ENCODE peak calls at places on chromosome 18, in seven cellular contexts. D is B cell, V is coronary artery, Q is fibroblast of lung, K is GM10248, L is nephron progenitor cell, R is PC-9. I is an unnamed sample.

GRCh38 chr18:27948981-27949380 is 227.9 kb downstream of the CDH2 start:
- DNase-seq in Q (peak), V (no peak), L (no peak), D (no peak), R (no peak), K (no peak), I (no peak)

GRCh38 chr18:35547008-35547605 is 34.4 kb upstream of the GALNT1 start:
- DNase-seq in K (no peak), L (no peak), V (no peak), R (no peak), Q (no peak), D (no peak), I (no peak)

GRCh38 chr18:32358529-32358928 is 112.2 kb downstream of the GAREM1 start:
- DNase-seq in L (no peak), Q (no peak), K (no peak), V (no peak), D (no peak), R (no peak), I (no peak)

GRCh38 chr18:21362921-21363320 is 120.9 kb downstream of the GREB1L start:
- DNase-seq in V (no peak), R (no peak), K (no peak), L (no peak), D (no peak), Q (peak), I (no peak)

GRCh38 chr18:12656671-12657047 is 1.2 kb downstream of the SPIRE1 start:
- DNase-seq in Q (peak), K (no peak), V (no peak), R (no peak), D (no peak), L (no peak), I (no peak)

GRCh38 chr18:35071819-35072247 is 30.6 kb downstream of the MAPRE2 start:
- DNase-seq in K (no peak), D (no peak), L (no peak), Q (no peak), V (no peak), R (no peak), I (no peak)

GRCh38 chr18:40849856-40850255 is 1105.2 kb upstream of the PIK3C3 start:
- DNase-seq in V (no peak), K (no peak), D (no peak), Q (peak), L (no peak), R (no peak), I (no peak)

GRCh38 chr18:29651121-29651675 is 1391.3 kb downstream of the DSC3 start:
- DNase-seq in R (no peak), Q (peak), K (no peak), L (no peak), D (no peak), V (no peak), I (no peak)

GRCh38 chr18:10928971-10929373 is 220.4 kb downstream of the PIEZO2 start:
- DNase-seq in K (peak), R (no peak), Q (peak), V (no peak), D (no peak), L (no peak), I (no peak)

GRCh38 chr18:12295389-12296086 is 12.5 kb upstream of the TUBB6 start:
- DNase-seq in L (no peak), K (no peak), R (no peak), D (no peak), Q (peak), V (no peak), I (no peak)

GRCh38 chr18:68489018-68489792 is 225.7 kb downstream of the TMX3 start:
- DNase-seq in D (no peak), K (no peak), Q (no peak), R (no peak), L (no peak), V (no peak), I (no peak)

GRCh38 chr18:10923671-10924070 is 225.7 kb downstream of the PIEZO2 start:
- DNase-seq in Q (no peak), K (no peak), L (no peak), V (no peak), D (no peak), R (no peak), I (no peak)

GRCh38 chr18:51537487-51537886 is 340.0 kb upstream of the MEX3C start:
- DNase-seq in D (no peak), L (peak), K (no peak), Q (peak), R (no peak), V (no peak), I (no peak)

GRCh38 chr18:42048150-42048549 is 93.1 kb downstream of the PIK3C3 start:
- DNase-seq in K (no peak), R (peak), V (no peak), Q (peak), L (no peak), D (no peak), I (no peak)

GRCh38 chr18:6376433-6377229 is 38.1 kb downstream of the L3MBTL4 start:
- DNase-seq in K (no peak), D (no peak), L (no peak), R (no peak), Q (no peak), V (no peak), I (no peak)

GRCh38 chr18:51461956-51462355 is 264.5 kb upstream of the MEX3C start:
- DNase-seq in L (no peak), V (no peak), Q (peak), R (no peak), K (no peak), D (no peak), I (no peak)

GRCh38 chr18:55338955-55339662 is 248.9 kb downstream of the TCF4 start:
- DNase-seq in V (no peak), L (no peak), Q (peak), R (no peak), D (no peak), K (no peak), I (no peak)

GRCh38 chr18:45571161-45571560 is 44.1 kb upstream of the SLC14A2 start:
- DNase-seq in D (no peak), Q (no peak), K (no peak), V (no peak), R (no peak), L (no peak), I (no peak)

GRCh38 chr18:63575680-63576079 is 11.5 kb upstream of the SERPINB13 start:
- DNase-seq in D (no peak), R (peak), V (no peak), L (no peak), K (no peak), Q (no peak), I (no peak)

GRCh38 chr18:46332286-46332801 is 228.2 kb downstream of the HAUS1 start:
- DNase-seq in L (no peak), K (no peak), Q (no peak), D (no peak), V (no peak), R (no peak), I (no peak)

GRCh38 chr18:3383381-3383915 is 66.5 kb upstream of the TGIF1 start:
- DNase-seq in Q (peak), R (peak), V (no peak), D (no peak), K (no peak), L (no peak), I (no peak)

GRCh38 chr18:59954746-59955145 is 55.0 kb downstream of the PMAIP1 start:
- DNase-seq in V (no peak), R (peak), D (no peak), L (no peak), K (no peak), Q (peak), I (no peak)

GRCh38 chr18:58416704-58417683 is 211.9 kb downstream of the ALPK2 start:
- DNase-seq in Q (peak), D (no peak), L (no peak), K (no peak), R (no peak), V (no peak), I (no peak)

GRCh38 chr18:51168031-51168742 is 29.3 kb downstream of the MEX3C start:
- DNase-seq in L (no peak), Q (no peak), K (no peak), R (no peak), V (no peak), D (no peak), I (no peak)

GRCh38 chr18:21181763-21182162 is 60.3 kb upstream of the GREB1L start:
- DNase-seq in R (no peak), V (no peak), L (no peak), Q (no peak), D (no peak), K (no peak), I (no peak)

GRCh38 chr18:2538844-2539243 is 32.5 kb downstream of the METTL4 start:
- DNase-seq in Q (peak), V (no peak), L (no peak), K (no peak), D (no peak), R (no peak), I (no peak)

GRCh38 chr18:57923606-57924005 is 120.4 kb upstream of the NEDD4L start:
- DNase-seq in L (no peak), K (no peak), Q (no peak), D (no peak), R (no peak), V (no peak), I (no peak)

GRCh38 chr18:80180778-80181564 is 66.3 kb downstream of the PARD6G start:
- DNase-seq in K (no peak), R (no peak), L (no peak), Q (no peak), D (no peak), V (no peak), I (no peak)
- TF ChIP-seq CTCF in K (no peak), R (no peak), L (no peak), Q (no peak), D (no peak), V (no peak), I (no peak)

GRCh38 chr18:36829362-36830140 is 624 bp downstream of the KIAA1328 start:
- DNase-seq in D (no peak), Q (peak), L (peak), V (no peak), R (no peak), K (no peak), I (no peak)
- TF ChIP-seq CTCF in D (no peak), Q (no peak), L (no peak), V (no peak), R (no peak), K (no peak), I (no peak)

DNA sequence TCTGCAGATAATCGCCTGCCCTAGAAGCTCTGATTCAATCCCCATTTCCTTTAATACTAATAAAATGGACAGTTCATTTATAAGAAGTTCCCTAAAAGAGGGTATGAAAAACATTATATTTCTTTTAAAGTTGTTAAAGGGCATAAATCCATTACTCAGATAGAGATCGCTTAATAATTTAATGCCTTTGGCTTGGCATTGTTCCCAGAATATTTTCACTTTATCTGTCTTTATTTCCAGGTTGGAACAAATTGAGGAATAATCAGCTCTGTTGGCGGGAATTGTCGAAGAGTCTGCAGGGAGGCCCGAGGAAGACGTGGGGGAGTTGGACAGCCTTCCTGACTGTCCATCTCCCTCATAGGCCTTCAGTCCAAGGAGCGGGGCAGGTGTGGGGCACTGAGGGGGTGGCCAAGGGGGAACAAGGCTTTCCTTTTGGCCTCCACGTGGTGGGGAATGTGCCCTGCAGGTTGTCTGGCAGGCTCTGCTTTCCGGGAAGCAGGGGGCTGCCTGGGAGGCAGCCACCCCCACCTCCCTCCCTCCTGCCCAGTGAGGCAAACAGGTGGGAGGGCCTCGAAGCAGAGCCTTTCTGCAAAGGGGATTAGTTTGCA is 179.6 kb downstream of the ZBTB7C start:
- DNase-seq in V (no peak), K (no peak), L (peak), Q (no peak), R (no peak), D (no peak), I (no peak)
- TF ChIP-seq CTCF in V (no peak), K (no peak), L (no peak), Q (no peak), R (no peak), D (no peak), I (no peak)

DNA sequence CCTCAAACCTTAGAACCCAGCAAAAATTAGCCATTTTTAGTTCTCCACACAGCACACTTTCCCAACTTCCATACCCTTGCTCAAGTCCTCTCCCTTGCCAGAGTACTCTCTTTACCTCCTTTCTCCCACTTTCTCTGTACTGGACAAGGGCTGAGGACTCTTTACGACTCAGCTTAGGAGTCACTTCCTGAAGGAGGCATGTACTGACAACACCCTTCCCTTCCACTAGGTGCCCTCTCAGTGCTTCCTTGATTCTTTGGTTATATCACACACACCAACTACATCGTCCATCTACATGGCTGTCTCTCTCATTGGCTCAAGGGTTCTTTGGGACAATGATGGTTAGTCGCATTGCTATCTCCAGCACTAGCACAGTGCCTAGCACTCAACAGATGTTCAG is 5.2 kb upstream of the C18orf63 start:
- DNase-seq in K (peak), Q (peak), L (no peak), V (no peak), R (peak), D (no peak), I (no peak)
- TF ChIP-seq CTCF in K (no peak), Q (peak), L (no peak), V (no peak), R (peak), D (no peak), I (no peak)

DNA sequence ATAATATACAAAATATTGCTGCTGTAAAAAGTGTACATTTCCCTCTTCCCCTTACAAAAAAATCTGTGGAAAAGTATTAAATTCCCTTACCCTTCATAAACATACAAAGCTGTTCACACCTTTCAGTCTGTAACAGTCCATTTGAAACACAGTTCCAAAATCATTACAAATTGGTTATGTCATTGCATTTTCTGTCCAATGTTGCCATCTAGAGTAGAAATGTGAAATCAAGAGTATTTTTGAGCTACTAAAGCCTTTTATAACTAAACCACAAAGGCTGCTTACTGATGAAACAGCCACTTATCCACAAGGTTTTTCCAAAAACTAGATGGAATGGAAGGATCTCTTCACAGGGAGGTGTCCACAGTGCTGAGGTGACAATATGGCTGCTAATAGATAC is 72.5 kb downstream of the SS18 start:
- DNase-seq in K (no peak), D (no peak), Q (no peak), V (no peak), R (no peak), L (no peak), I (no peak)
- TF ChIP-seq CTCF in K (peak), D (no peak), Q (no peak), V (no peak), R (no peak), L (no peak), I (no peak)

GRCh38 chr18:22363867-22364463 is 53.8 kb downstream of the CTAGE1 start:
- DNase-seq in D (no peak), V (no peak), K (no peak), R (no peak), Q (peak), L (no peak), I (no peak)
- TF ChIP-seq CTCF in D (no peak), V (no peak), K (no peak), R (no peak), Q (peak), L (no peak), I (no peak)

DNA sequence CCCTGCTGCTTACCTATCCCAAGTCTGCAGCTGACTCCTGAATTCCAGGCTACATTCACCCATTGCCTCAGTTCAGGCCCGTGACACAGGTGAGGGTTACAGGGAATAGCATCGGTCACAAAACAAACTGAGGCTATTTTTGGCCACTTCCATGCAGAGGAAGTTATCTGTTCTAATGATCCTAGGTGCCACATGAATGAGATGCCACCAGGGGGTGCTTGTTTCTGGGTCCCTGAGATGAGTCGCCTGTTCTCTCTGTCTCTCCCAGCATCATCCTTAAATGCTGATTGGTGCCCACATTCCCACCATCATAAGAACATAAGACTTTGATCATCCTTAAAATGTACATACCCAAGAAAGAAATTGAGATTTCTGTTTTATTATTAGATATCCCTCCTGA is 119.0 kb upstream of the CELF4 start:
- DNase-seq in K (no peak), L (no peak), R (no peak), V (no peak), D (no peak), Q (no peak), I (no peak)
- TF ChIP-seq CTCF in K (no peak), L (no peak), R (no peak), V (no peak), D (no peak), Q (no peak), I (no peak)

DNA sequence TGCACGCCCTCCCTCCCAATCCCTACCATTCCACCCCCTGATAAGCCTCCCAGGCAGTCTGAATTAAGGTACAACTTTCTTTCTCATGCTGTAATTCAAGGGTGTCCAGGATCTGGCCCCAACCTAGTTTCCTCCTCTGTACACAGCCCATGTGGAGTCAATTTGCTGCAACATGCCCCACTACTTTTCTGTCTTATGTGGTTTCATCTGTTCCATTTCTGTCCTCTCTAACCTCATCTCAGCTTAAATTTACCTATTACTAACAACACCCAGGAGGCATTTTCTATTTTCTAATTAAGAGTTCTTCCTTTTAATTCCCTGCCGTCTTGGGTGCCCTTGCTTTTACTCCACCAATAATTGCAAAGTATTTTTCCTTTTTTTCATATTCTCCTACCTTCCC is 10.0 kb downstream of the PPP4R1 start:
- DNase-seq in R (no peak), K (no peak), L (no peak), V (no peak), Q (no peak), D (no peak), I (no peak)
- TF ChIP-seq CTCF in R (no peak), K (no peak), L (no peak), V (no peak), Q (no peak), D (no peak), I (no peak)

GRCh38 chr18:9669016-9669415 is 39.1 kb upstream of the RAB31 start:
- DNase-seq in V (no peak), R (no peak), D (no peak), L (no peak), K (no peak), Q (no peak), I (no peak)

GRCh38 chr18:9679125-9679524 is 29.0 kb upstream of the RAB31 start:
- DNase-seq in R (no peak), K (no peak), L (no peak), V (no peak), D (no peak), Q (no peak), I (no peak)

GRCh38 chr18:9671214-9671613 is 36.9 kb upstream of the RAB31 start:
- DNase-seq in Q (no peak), R (no peak), D (no peak), V (no peak), L (no peak), K (no peak), I (no peak)

DNA sequence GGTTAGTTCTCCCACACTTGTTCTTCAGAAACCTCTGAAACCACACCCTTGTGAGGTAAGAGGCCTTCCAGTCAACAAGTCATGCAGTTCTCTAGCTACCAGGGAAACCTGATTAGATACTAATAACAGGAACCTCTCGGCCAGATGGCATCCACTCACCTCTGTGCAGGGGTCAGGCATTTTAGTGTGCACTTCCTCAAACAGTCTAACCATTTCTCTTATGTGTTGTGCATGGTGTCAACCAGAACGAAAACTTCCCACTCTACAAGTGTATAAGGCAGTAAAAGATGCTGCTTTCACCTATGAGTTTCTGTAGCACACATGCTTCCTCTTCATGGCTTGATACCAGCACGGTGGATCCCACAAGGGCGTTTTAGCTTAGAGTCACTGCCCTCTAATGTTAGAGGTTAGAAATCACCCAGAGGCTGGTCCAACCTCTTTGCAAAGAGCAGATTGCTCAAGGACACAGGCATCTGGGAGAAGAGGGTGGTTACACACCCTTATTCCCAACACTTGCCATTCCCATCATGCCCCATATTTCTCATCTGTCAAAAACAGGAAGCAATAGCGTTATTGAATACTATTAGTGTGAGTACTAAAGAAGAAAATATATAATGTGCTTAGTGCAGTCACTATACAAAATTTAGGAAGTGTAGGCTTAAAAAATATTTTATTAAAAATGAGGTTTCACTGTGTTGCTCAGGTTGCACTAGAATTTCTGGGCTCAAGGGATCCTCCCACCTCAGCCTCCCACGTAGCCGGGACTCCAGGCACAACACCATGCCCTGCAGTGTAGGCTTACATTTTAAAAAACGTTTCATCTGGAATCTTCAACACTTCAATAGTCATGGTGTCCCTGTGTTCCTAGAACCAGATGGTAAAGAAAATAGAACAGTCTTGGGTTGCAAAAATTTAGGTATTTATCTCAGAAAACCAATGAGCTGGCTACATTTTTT is 34.5 kb upstream of the RAB31 start:
- DNase-seq in D (peak), Q (peak), R (peak), K (peak), V (peak), L (no peak), I (no peak)
- TF ChIP-seq CTCF in D (peak), Q (peak), R (peak), K (peak), V (no peak), L (no peak), I (no peak)

GRCh38 chr18:70781860-70782453 is 493.1 kb downstream of the SOCS6 start:
- DNase-seq in V (no peak), R (peak), L (peak), K (peak), Q (peak), D (peak), I (no peak)
- TF ChIP-seq CTCF in V (no peak), R (peak), L (peak), K (peak), Q (peak), D (peak), I (no peak)

I was measured in omental fat pad.